ENCODE peak calls at places on chromosomes 12 and 14, in seven cellular contexts. One of them, this sample, is unnamed.

GRCh38 chr12:104740668-104741067 is 217.4 kb downstream of the SLC41A2 start:
- DNase-seq in MM.1S: peak; percentile 31
- DNase-seq in astrocyte of the spinal cord: no peak
- DNase-seq in spleen: peak; percentile 72
- DNase-seq in IMR-90: no peak
- DNase-seq in A549: no peak
- DNase-seq in PC-9: no peak
- DNase-seq in this sample: no peak

GRCh38 chr12:3083949-3084348 is 6.8 kb downstream of the TSPAN9 start:
- DNase-seq in MM.1S: no peak
- DNase-seq in astrocyte of the spinal cord: no peak
- DNase-seq in spleen: peak; percentile 76
- DNase-seq in IMR-90: no peak
- DNase-seq in A549: no peak
- DNase-seq in PC-9: no peak
- DNase-seq in this sample: no peak

GRCh38 chr12:131894981-131895639 is 688 bp downstream of the ULK1 start:
- DNase-seq in MM.1S: no peak
- DNase-seq in astrocyte of the spinal cord: no peak
- DNase-seq in spleen: peak; percentile 88
- DNase-seq in IMR-90: no peak
- DNase-seq in A549: peak; percentile 49
- DNase-seq in PC-9: no peak
- DNase-seq in this sample: no peak

GRCh38 chr12:7154042-7154441 is 23.9 kb downstream of the CLSTN3 start:
- DNase-seq in MM.1S: no peak
- DNase-seq in astrocyte of the spinal cord: no peak
- DNase-seq in spleen: no peak
- DNase-seq in IMR-90: no peak
- DNase-seq in A549: no peak
- DNase-seq in PC-9: peak; percentile 73
- DNase-seq in this sample: no peak

GRCh38 chr12:19190292-19191031 is 60.9 kb downstream of the PLEKHA5 start:
- DNase-seq in MM.1S: no peak
- DNase-seq in astrocyte of the spinal cord: peak; percentile 48
- DNase-seq in spleen: no peak
- DNase-seq in IMR-90: peak; percentile 59
- DNase-seq in A549: no peak
- DNase-seq in PC-9: no peak
- DNase-seq in this sample: peak; percentile 81

GRCh38 chr12:98671459-98671858 is 26.4 kb downstream of the APAF1 start:
- DNase-seq in MM.1S: no peak
- DNase-seq in astrocyte of the spinal cord: no peak
- DNase-seq in spleen: no peak
- DNase-seq in IMR-90: no peak
- DNase-seq in A549: no peak
- DNase-seq in PC-9: no peak
- DNase-seq in this sample: peak; percentile 5

GRCh38 chr12:3727354-3727753 is 25.6 kb downstream of the CRACR2A start:
- DNase-seq in MM.1S: no peak
- DNase-seq in astrocyte of the spinal cord: no peak
- DNase-seq in spleen: no peak
- DNase-seq in IMR-90: no peak
- DNase-seq in A549: no peak
- DNase-seq in PC-9: no peak
- DNase-seq in this sample: no peak

GRCh38 chr12:46579474-46579873 is 206.9 kb upstream of the SLC38A2 start:
- DNase-seq in MM.1S: no peak
- DNase-seq in astrocyte of the spinal cord: no peak
- DNase-seq in spleen: no peak
- DNase-seq in IMR-90: no peak
- DNase-seq in A549: no peak
- DNase-seq in PC-9: no peak
- DNase-seq in this sample: no peak

GRCh38 chr12:25495336-25496097 is 57.6 kb downstream of the LMNTD1 start:
- DNase-seq in MM.1S: no peak
- DNase-seq in astrocyte of the spinal cord: peak; percentile 80
- DNase-seq in spleen: no peak
- DNase-seq in IMR-90: peak; percentile 89
- DNase-seq in A549: peak; percentile 37
- DNase-seq in PC-9: peak; percentile 40
- DNase-seq in this sample: peak; percentile 74

GRCh38 chr12:101875112-101875961 is 2.0 kb upstream of the DRAM1 start:
- DNase-seq in MM.1S: no peak
- DNase-seq in astrocyte of the spinal cord: peak; percentile 34
- DNase-seq in spleen: no peak
- DNase-seq in IMR-90: peak; percentile 42
- DNase-seq in A549: no peak
- DNase-seq in PC-9: no peak
- DNase-seq in this sample: peak; percentile 21

GRCh38 chr12:28563926-28564325 is 373.7 kb downstream of the CCDC91 start:
- DNase-seq in MM.1S: no peak
- DNase-seq in astrocyte of the spinal cord: no peak
- DNase-seq in spleen: no peak
- DNase-seq in IMR-90: peak; percentile 91
- DNase-seq in A549: no peak
- DNase-seq in PC-9: no peak
- DNase-seq in this sample: peak; percentile 72

GRCh38 chr14:51715742-51716141 is 64.0 kb downstream of the FRMD6 start:
- DNase-seq in MM.1S: no peak
- DNase-seq in astrocyte of the spinal cord: no peak
- DNase-seq in spleen: no peak
- DNase-seq in IMR-90: no peak
- DNase-seq in A549: no peak
- DNase-seq in PC-9: no peak
- DNase-seq in this sample: no peak

GRCh38 chr14:74634481-74634880 is 22.4 kb upstream of the LTBP2 start:
- DNase-seq in MM.1S: no peak
- DNase-seq in astrocyte of the spinal cord: no peak
- DNase-seq in spleen: peak; percentile 10
- DNase-seq in IMR-90: peak; percentile 40
- DNase-seq in A549: no peak
- DNase-seq in PC-9: no peak
- DNase-seq in this sample: peak; percentile 52
- H3K4me3 ChIP-seq in MM.1S: no peak overlapping the region
- H3K4me3 ChIP-seq in astrocyte of the spinal cord: no peak overlapping the region
- H3K4me3 ChIP-seq in spleen: no peak overlapping the region
- H3K4me3 ChIP-seq in IMR-90: no peak overlapping the region
- H3K4me3 ChIP-seq in A549: no peak overlapping the region
- H3K4me3 ChIP-seq in PC-9: no peak overlapping the region
- H3K4me3 ChIP-seq in this sample: no peak overlapping the region

DNA sequence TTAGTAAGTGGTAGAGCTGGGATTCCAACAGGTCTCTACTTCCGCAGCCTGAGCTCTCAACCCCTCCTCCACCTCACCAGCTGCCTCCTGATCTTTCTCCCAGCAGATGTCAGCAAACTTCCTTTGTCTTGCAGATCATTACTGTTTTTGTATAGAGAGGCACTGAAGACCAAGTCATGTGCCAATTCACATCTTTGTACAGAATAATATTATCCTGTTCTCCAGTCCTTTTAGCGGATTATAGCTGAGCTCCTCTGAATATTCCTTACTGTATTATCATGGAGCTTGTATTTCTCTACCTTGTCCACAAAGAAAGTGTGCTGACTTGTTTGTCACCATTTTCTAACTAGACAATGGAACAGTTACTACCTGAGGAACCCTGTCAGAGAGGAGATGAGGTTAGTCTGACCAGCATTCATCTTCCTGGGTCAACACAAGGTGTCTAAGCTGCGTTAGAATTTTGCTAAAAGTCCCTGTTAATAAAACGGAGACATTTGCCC is 142.3 kb upstream of the ARHGAP5 start:
- DNase-seq in MM.1S: peak; percentile 21
- DNase-seq in astrocyte of the spinal cord: peak; percentile 58
- DNase-seq in spleen: no peak
- DNase-seq in IMR-90: peak; percentile 41
- DNase-seq in A549: peak; percentile 87
- DNase-seq in PC-9: no peak
- DNase-seq in this sample: peak; percentile 55
- TF ChIP-seq CTCF in MM.1S: no peak
- TF ChIP-seq CTCF in astrocyte of the spinal cord: peak; percentile 62
- TF ChIP-seq CTCF in spleen: no peak
- TF ChIP-seq CTCF in IMR-90: peak; percentile 43
- TF ChIP-seq CTCF in A549: peak; percentile 78
- TF ChIP-seq CTCF in PC-9: peak; percentile 36
- TF ChIP-seq CTCF in this sample: peak; percentile 40

GRCh38 chr12:27343255-27344000 is 10.8 kb downstream of the BMAL2 start:
- DNase-seq in MM.1S: no peak
- DNase-seq in astrocyte of the spinal cord: peak; percentile 90
- DNase-seq in spleen: no peak
- DNase-seq in IMR-90: peak; percentile 97
- DNase-seq in A549: peak; percentile 79
- DNase-seq in PC-9: peak; percentile 96
- DNase-seq in this sample: peak; percentile 92

GRCh38 chr12:27347779-27348178 is 15.1 kb downstream of the BMAL2 start:
- DNase-seq in MM.1S: no peak
- DNase-seq in astrocyte of the spinal cord: no peak
- DNase-seq in spleen: no peak
- DNase-seq in IMR-90: no peak
- DNase-seq in A549: no peak
- DNase-seq in PC-9: no peak
- DNase-seq in this sample: no peak

GRCh38 chr12:27344246-27344645 is 11.6 kb downstream of the BMAL2 start:
- DNase-seq in MM.1S: no peak
- DNase-seq in astrocyte of the spinal cord: no peak
- DNase-seq in spleen: no peak
- DNase-seq in IMR-90: no peak
- DNase-seq in A549: no peak
- DNase-seq in PC-9: peak; percentile 88
- DNase-seq in this sample: no peak

GRCh38 chr12:27344760-27345159 is 12.1 kb downstream of the BMAL2 start:
- DNase-seq in MM.1S: no peak
- DNase-seq in astrocyte of the spinal cord: no peak
- DNase-seq in spleen: no peak
- DNase-seq in IMR-90: peak; percentile 41
- DNase-seq in A549: no peak
- DNase-seq in PC-9: no peak
- DNase-seq in this sample: no peak

GRCh38 chr12:27345376-27345775 is 12.7 kb downstream of the BMAL2 start:
- DNase-seq in MM.1S: no peak
- DNase-seq in astrocyte of the spinal cord: no peak
- DNase-seq in spleen: no peak
- DNase-seq in IMR-90: no peak
- DNase-seq in A549: no peak
- DNase-seq in PC-9: no peak
- DNase-seq in this sample: no peak
- H3K4me3 ChIP-seq in MM.1S: no peak overlapping the region
- H3K4me3 ChIP-seq in astrocyte of the spinal cord: no peak overlapping the region
- H3K4me3 ChIP-seq in spleen: no peak overlapping the region
- H3K4me3 ChIP-seq in IMR-90: no peak overlapping the region
- H3K4me3 ChIP-seq in A549: no peak overlapping the region
- H3K4me3 ChIP-seq in PC-9: no peak overlapping the region
- H3K4me3 ChIP-seq in this sample: no peak overlapping the region

GRCh38 chr14:95026851-95027463 is 130.4 kb downstream of the DICER1 start:
- DNase-seq in MM.1S: no peak
- DNase-seq in astrocyte of the spinal cord: no peak
- DNase-seq in spleen: no peak
- DNase-seq in IMR-90: no peak
- DNase-seq in A549: no peak
- DNase-seq in PC-9: no peak
- DNase-seq in this sample: no peak
- TF ChIP-seq CTCF in MM.1S: no peak
- TF ChIP-seq CTCF in astrocyte of the spinal cord: no peak
- TF ChIP-seq CTCF in spleen: no peak
- TF ChIP-seq CTCF in IMR-90: no peak
- TF ChIP-seq CTCF in A549: no peak
- TF ChIP-seq CTCF in PC-9: no peak
- TF ChIP-seq CTCF in this sample: no peak

GRCh38 chr12:89862511-89863331 is 154.1 kb upstream of the ATP2B1 start:
- DNase-seq in MM.1S: peak; percentile 70
- DNase-seq in astrocyte of the spinal cord: no peak
- DNase-seq in spleen: peak; percentile 72
- DNase-seq in IMR-90: no peak
- DNase-seq in A549: no peak
- DNase-seq in PC-9: no peak
- DNase-seq in this sample: no peak
- H3K4me3 ChIP-seq in MM.1S: peak overlapping the region; percentile 36
- H3K4me3 ChIP-seq in astrocyte of the spinal cord: no peak overlapping the region
- H3K4me3 ChIP-seq in spleen: no peak overlapping the region
- H3K4me3 ChIP-seq in IMR-90: no peak overlapping the region
- H3K4me3 ChIP-seq in A549: no peak overlapping the region
- H3K4me3 ChIP-seq in PC-9: no peak overlapping the region
- H3K4me3 ChIP-seq in this sample: no peak overlapping the region

GRCh38 chr14:74493343-74494261 is at the start of gene ISCA2:
- DNase-seq in MM.1S: peak; percentile 93
- DNase-seq in astrocyte of the spinal cord: peak; percentile 100
- DNase-seq in spleen: peak; percentile 100
- DNase-seq in IMR-90: peak; percentile 99
- DNase-seq in A549: peak; percentile 99
- DNase-seq in PC-9: peak; percentile 100
- DNase-seq in this sample: peak; percentile 99

GRCh38 chr14:74488788-74489397 is 4.2 kb downstream of the NPC2 start:
- DNase-seq in MM.1S: peak; percentile 47
- DNase-seq in astrocyte of the spinal cord: peak; percentile 62
- DNase-seq in spleen: no peak
- DNase-seq in IMR-90: peak; percentile 67
- DNase-seq in A549: no peak
- DNase-seq in PC-9: peak; percentile 98
- DNase-seq in this sample: peak; percentile 69

GRCh38 chr14:74492413-74493342 is at the start of gene NPC2:
- DNase-seq in MM.1S: no peak
- DNase-seq in astrocyte of the spinal cord: peak; percentile 18
- DNase-seq in spleen: no peak
- DNase-seq in IMR-90: no peak
- DNase-seq in A549: no peak
- DNase-seq in PC-9: no peak
- DNase-seq in this sample: peak; percentile 37

GRCh38 chr14:74495356-74495755 is 1.8 kb downstream of the ISCA2 start:
- DNase-seq in MM.1S: no peak
- DNase-seq in astrocyte of the spinal cord: no peak
- DNase-seq in spleen: no peak
- DNase-seq in IMR-90: no peak
- DNase-seq in A549: no peak
- DNase-seq in PC-9: no peak
- DNase-seq in this sample: peak; percentile 17

GRCh38 chr14:74491952-74492351 is 1.2 kb downstream of the NPC2 start:
- DNase-seq in MM.1S: peak; percentile 59
- DNase-seq in astrocyte of the spinal cord: peak; percentile 38
- DNase-seq in spleen: no peak
- DNase-seq in IMR-90: peak; percentile 40
- DNase-seq in A549: peak; percentile 59
- DNase-seq in PC-9: peak; percentile 79
- DNase-seq in this sample: peak; percentile 66
- TF ChIP-seq CTCF in MM.1S: peak; percentile 29
- TF ChIP-seq CTCF in astrocyte of the spinal cord: peak; percentile 30
- TF ChIP-seq CTCF in spleen: no peak
- TF ChIP-seq CTCF in IMR-90: peak; percentile 39
- TF ChIP-seq CTCF in A549: peak; percentile 46
- TF ChIP-seq CTCF in PC-9: peak; percentile 59
- TF ChIP-seq CTCF in this sample: peak; percentile 27